ENCODE peak calls at places on chromosomes 4 and X, in five cellular contexts. N is neuronal stem cell, B is H9, T is H1, A is IMR-90. F is an unnamed sample.

GRCh38 chrX:87941841-87942240 is 424.2 kb downstream of the KLHL4 start:
- DNase-seq in N (no peak), A (no peak), B (no peak), T (no peak), F (no peak)

GRCh38 chr4:151522790-151523332 is 113.9 kb downstream of the FHIP1A start:
- DNase-seq in N (no peak), B (no peak), A (no peak), T (no peak), F (no peak)

GRCh38 chr4:119626943-119627266 is 1.7 kb downstream of the PDE5A start:
- DNase-seq in B (no peak), N (no peak), A (no peak), T (no peak), F (no peak)

GRCh38 chr4:11698846-11699590 is 270.3 kb upstream of the HS3ST1 start:
- DNase-seq in A (peak), N (no peak), T (no peak), B (no peak), F (peak)

GRCh38 chrX:87571965-87572364 is 54.4 kb downstream of the KLHL4 start:
- DNase-seq in T (no peak), A (no peak), N (no peak), B (no peak), F (peak)

GRCh38 chr4:78268607-78269006 is 211.5 kb downstream of the FRAS1 start:
- DNase-seq in N (no peak), A (no peak), T (no peak), B (no peak), F (no peak)

GRCh38 chr4:161555689-161556660 is 607.8 kb downstream of the FSTL5 start:
- DNase-seq in N (no peak), B (no peak), A (peak), T (no peak), F (peak)

GRCh38 chrX:102651242-102651967 is at the start of gene GPRASP1:
- DNase-seq in T (no peak), A (peak), N (peak), B (peak), F (peak)

GRCh38 chr4:78057600-78058560 is 757 bp downstream of the FRAS1 start:
- DNase-seq in A (peak), N (peak), B (no peak), T (no peak), F (peak)

GRCh38 chrX:109839694-109840358 is 106.8 kb upstream of the ACSL4 start:
- DNase-seq in T (peak), N (no peak), A (no peak), B (peak), F (peak)

GRCh38 chrX:48971325-48972213 is at the start of gene KCND1:
- DNase-seq in A (peak), N (no peak), T (peak), B (peak), F (peak)

GRCh38 chr4:159881158-159881557 is 778.3 kb downstream of the RAPGEF2 start:
- DNase-seq in N (no peak), B (no peak), T (no peak), A (no peak), F (no peak)

GRCh38 chr4:108556588-108557200 is 63.7 kb upstream of the RPL34 start:
- DNase-seq in A (no peak), N (no peak), T (no peak), B (no peak), F (no peak)

GRCh38 chrX:3520987-3521875 is 174.8 kb upstream of the MXRA5 start:
- DNase-seq in B (no peak), N (no peak), T (no peak), A (peak), F (peak)

GRCh38 chr4:84985952-84986351 is 19.5 kb upstream of the WDFY3 start:
- DNase-seq in T (no peak), N (no peak), A (peak), B (no peak), F (peak)

GRCh38 chrX:68286076-68286475 is 147.2 kb downstream of the OPHN1 start:
- DNase-seq in N (no peak), T (no peak), A (peak), B (no peak), F (peak)

GRCh38 chr4:77493829-77494551 is 111.6 kb upstream of the CXCL13 start:
- DNase-seq in B (no peak), N (no peak), T (no peak), A (no peak), F (no peak)

GRCh38 chr4:156598138-156598681 is 373.4 kb downstream of the PDGFC start:
- DNase-seq in N (no peak), A (peak), B (no peak), T (peak), F (peak)

GRCh38 chr4:163493643-163494359 is 689 bp upstream of the TMA16 start:
- DNase-seq in T (no peak), B (no peak), N (no peak), A (no peak), F (no peak)
- H4K91ac ChIP-seq in T (peak), B (no peak), N (no peak), A (peak), F (no peak)

GRCh38 chr4:170697045-170697444 is 607.3 kb upstream of the AADAT start:
- DNase-seq in A (no peak), T (no peak), B (no peak), N (no peak), F (no peak)

GRCh38 chr4:170697845-170698244 is 608.1 kb upstream of the AADAT start:
- DNase-seq in B (no peak), A (no peak), T (no peak), N (no peak), F (no peak)

GRCh38 chr4:170700064-170700463 is 610.3 kb upstream of the AADAT start:
- DNase-seq in B (no peak), N (no peak), A (no peak), T (no peak), F (no peak)

GRCh38 chr4:170698334-170698733 is 608.6 kb upstream of the AADAT start:
- DNase-seq in B (no peak), N (no peak), T (no peak), A (no peak), F (no peak)
- H2BK15ac ChIP-seq in B (no peak), N (no peak), T (no peak), A (no peak), F (no peak)

GRCh38 chr4:4987656-4988055 is 31.6 kb downstream of the CYTL1 start:
- DNase-seq in T (no peak), N (no peak), B (no peak), A (no peak), F (no peak)
- H4K91ac ChIP-seq in T (no peak), N (no peak), B (no peak), A (no peak), F (no peak)

GRCh38 chr4:147518846-147519767 is 38.2 kb downstream of the EDNRA start:
- DNase-seq in B (peak), T (no peak), A (peak), N (peak), F (peak)
- H2BK15ac ChIP-seq in B (no peak), T (no peak), A (peak), N (no peak), F (no peak)

GRCh38 chr4:52869196-52869595 is 7.1 kb downstream of the RASL11B start:
- DNase-seq in N (no peak), A (peak), B (no peak), T (no peak), F (no peak)
- H4K91ac ChIP-seq in N (no peak), A (peak), B (no peak), T (peak), F (no peak)

DNA sequence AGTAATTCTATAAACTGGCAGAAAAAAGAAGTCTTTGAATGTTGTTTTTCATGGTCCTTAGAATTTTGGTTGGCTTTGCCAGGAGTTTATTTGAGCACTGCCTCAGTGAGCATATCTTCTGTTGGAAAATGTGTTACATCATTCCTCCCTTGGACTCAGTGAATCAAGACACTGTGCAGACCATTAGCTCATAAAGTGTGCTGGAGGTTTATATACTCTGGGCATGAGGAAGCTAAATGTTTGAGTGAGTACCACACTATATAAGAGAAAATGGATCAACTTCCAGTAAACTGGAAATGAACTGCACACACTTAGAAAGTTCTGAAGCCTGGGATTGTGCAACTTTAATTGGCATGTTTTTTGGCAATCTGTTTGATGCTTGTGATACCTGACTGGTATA is 75.8 kb downstream of the LIMCH1 start:
- DNase-seq in N (no peak), T (no peak), A (no peak), B (no peak), F (peak)
- H2BK15ac ChIP-seq in N (no peak), T (no peak), A (no peak), B (no peak), F (no peak)

GRCh38 chr4:128384765-128385164 is 97.2 kb upstream of the PGRMC2 start:
- DNase-seq in A (no peak), B (no peak), N (no peak), T (no peak), F (no peak)

GRCh38 chr4:128384091-128384520 is 96.5 kb upstream of the PGRMC2 start:
- DNase-seq in N (no peak), B (no peak), T (no peak), A (peak), F (peak)

GRCh38 chr4:128386761-128387599 is 99.4 kb upstream of the PGRMC2 start:
- DNase-seq in N (no peak), A (peak), B (no peak), T (no peak), F (peak)

GRCh38 chr4:128385199-128385598 is 97.6 kb upstream of the PGRMC2 start:
- DNase-seq in A (no peak), T (no peak), N (no peak), B (no peak), F (no peak)

GRCh38 chr4:128385683-128386304 is 98.2 kb upstream of the PGRMC2 start:
- DNase-seq in B (no peak), T (no peak), N (no peak), A (peak), F (peak)
- H4K91ac ChIP-seq in B (no peak), T (no peak), N (no peak), A (peak), F (no peak)